ENCODE peak calls at places on chromosome 2, in six cellular contexts. One of them, this sample, is unnamed.

GRCh38 chr2:121828281-121828731 is 72.9 kb downstream of the TSN start:
- DNase-seq in IMR-90: no peak
- DNase-seq in thoracic aorta: no peak
- DNase-seq in cardiac muscle cell: no peak
- DNase-seq in Right ventricle myocardium superior: no peak
- DNase-seq in stimulated activated naive CD8-positive, alpha-beta T cell treated with anti-CD3 and anti-CD28 coated beads, Interleukin-15, amount 100 ng/mL, for 72 hours: no peak
- DNase-seq in this sample: no peak

GRCh38 chr2:200314976-200315567 is 8.6 kb downstream of the SPATS2L start:
- DNase-seq in IMR-90: no peak
- DNase-seq in thoracic aorta: no peak
- DNase-seq in cardiac muscle cell: no peak
- DNase-seq in Right ventricle myocardium superior: no peak
- DNase-seq in stimulated activated naive CD8-positive, alpha-beta T cell treated with anti-CD3 and anti-CD28 coated beads, Interleukin-15, amount 100 ng/mL, for 72 hours: no peak
- DNase-seq in this sample: no peak

GRCh38 chr2:155377178-155377780 is 678.8 kb downstream of the KCNJ3 start:
- DNase-seq in IMR-90: peak; percentile 35
- DNase-seq in thoracic aorta: no peak
- DNase-seq in cardiac muscle cell: peak; percentile 44
- DNase-seq in Right ventricle myocardium superior: no peak
- DNase-seq in stimulated activated naive CD8-positive, alpha-beta T cell treated with anti-CD3 and anti-CD28 coated beads, Interleukin-15, amount 100 ng/mL, for 72 hours: no peak
- DNase-seq in this sample: no peak

GRCh38 chr2:200703132-200703925 is 108.4 kb upstream of the BZW1 start:
- DNase-seq in IMR-90: peak; percentile 80
- DNase-seq in thoracic aorta: no peak
- DNase-seq in cardiac muscle cell: peak; percentile 88
- DNase-seq in Right ventricle myocardium superior: no peak
- DNase-seq in stimulated activated naive CD8-positive, alpha-beta T cell treated with anti-CD3 and anti-CD28 coated beads, Interleukin-15, amount 100 ng/mL, for 72 hours: peak; percentile 58
- DNase-seq in this sample: peak; percentile 60

GRCh38 chr2:126437016-126437415 is 218.9 kb upstream of the GYPC start:
- DNase-seq in IMR-90: no peak
- DNase-seq in thoracic aorta: no peak
- DNase-seq in cardiac muscle cell: no peak
- DNase-seq in Right ventricle myocardium superior: no peak
- DNase-seq in stimulated activated naive CD8-positive, alpha-beta T cell treated with anti-CD3 and anti-CD28 coated beads, Interleukin-15, amount 100 ng/mL, for 72 hours: no peak
- DNase-seq in this sample: no peak

GRCh38 chr2:127516031-127516430 is 10.3 kb downstream of the IWS1 start:
- DNase-seq in IMR-90: peak; percentile 27
- DNase-seq in thoracic aorta: peak; percentile 79
- DNase-seq in cardiac muscle cell: peak; percentile 89
- DNase-seq in Right ventricle myocardium superior: peak; percentile 90
- DNase-seq in stimulated activated naive CD8-positive, alpha-beta T cell treated with anti-CD3 and anti-CD28 coated beads, Interleukin-15, amount 100 ng/mL, for 72 hours: no peak
- DNase-seq in this sample: no peak

GRCh38 chr2:161965994-161966393 is 108.0 kb downstream of the DPP4 start:
- DNase-seq in IMR-90: peak; percentile 29
- DNase-seq in thoracic aorta: no peak
- DNase-seq in cardiac muscle cell: no peak
- DNase-seq in Right ventricle myocardium superior: no peak
- DNase-seq in stimulated activated naive CD8-positive, alpha-beta T cell treated with anti-CD3 and anti-CD28 coated beads, Interleukin-15, amount 100 ng/mL, for 72 hours: no peak
- DNase-seq in this sample: no peak

GRCh38 chr2:171362396-171362795 is 71.4 kb downstream of the METTL8 start:
- DNase-seq in IMR-90: no peak
- DNase-seq in thoracic aorta: no peak
- DNase-seq in cardiac muscle cell: no peak
- DNase-seq in Right ventricle myocardium superior: no peak
- DNase-seq in stimulated activated naive CD8-positive, alpha-beta T cell treated with anti-CD3 and anti-CD28 coated beads, Interleukin-15, amount 100 ng/mL, for 72 hours: no peak
- DNase-seq in this sample: no peak

GRCh38 chr2:240565267-240566202 is 2.7 kb upstream of the RNPEPL1 start:
- DNase-seq in IMR-90: peak; percentile 57
- DNase-seq in thoracic aorta: no peak
- DNase-seq in cardiac muscle cell: peak; percentile 92
- DNase-seq in Right ventricle myocardium superior: peak; percentile 91
- DNase-seq in stimulated activated naive CD8-positive, alpha-beta T cell treated with anti-CD3 and anti-CD28 coated beads, Interleukin-15, amount 100 ng/mL, for 72 hours: peak; percentile 97
- DNase-seq in this sample: peak; percentile 84

GRCh38 chr2:28339516-28340175 is 53.0 kb upstream of the FOSL2 start:
- DNase-seq in IMR-90: no peak
- DNase-seq in thoracic aorta: no peak
- DNase-seq in cardiac muscle cell: peak; percentile 48
- DNase-seq in Right ventricle myocardium superior: no peak
- DNase-seq in stimulated activated naive CD8-positive, alpha-beta T cell treated with anti-CD3 and anti-CD28 coated beads, Interleukin-15, amount 100 ng/mL, for 72 hours: no peak
- DNase-seq in this sample: no peak

GRCh38 chr2:73263540-73264331 is 20.5 kb downstream of the FBXO41 start:
- DNase-seq in IMR-90: no peak
- DNase-seq in thoracic aorta: no peak
- DNase-seq in cardiac muscle cell: no peak
- DNase-seq in Right ventricle myocardium superior: no peak
- DNase-seq in stimulated activated naive CD8-positive, alpha-beta T cell treated with anti-CD3 and anti-CD28 coated beads, Interleukin-15, amount 100 ng/mL, for 72 hours: no peak
- DNase-seq in this sample: no peak

GRCh38 chr2:217101972-217102371 is 242.1 kb upstream of the TNP1 start:
- DNase-seq in IMR-90: no peak
- DNase-seq in thoracic aorta: no peak
- DNase-seq in cardiac muscle cell: no peak
- DNase-seq in Right ventricle myocardium superior: no peak
- DNase-seq in stimulated activated naive CD8-positive, alpha-beta T cell treated with anti-CD3 and anti-CD28 coated beads, Interleukin-15, amount 100 ng/mL, for 72 hours: no peak
- DNase-seq in this sample: no peak

GRCh38 chr2:233247744-233248143 is 3.7 kb upstream of the ATG16L1 start:
- DNase-seq in IMR-90: peak; percentile 34
- DNase-seq in thoracic aorta: no peak
- DNase-seq in cardiac muscle cell: no peak
- DNase-seq in Right ventricle myocardium superior: no peak
- DNase-seq in stimulated activated naive CD8-positive, alpha-beta T cell treated with anti-CD3 and anti-CD28 coated beads, Interleukin-15, amount 100 ng/mL, for 72 hours: peak; percentile 83
- DNase-seq in this sample: peak; percentile 12

GRCh38 chr2:197286805-197287595 is 23.6 kb downstream of the ANKRD44 start:
- DNase-seq in IMR-90: peak; percentile 97
- DNase-seq in thoracic aorta: no peak
- DNase-seq in cardiac muscle cell: peak; percentile 92
- DNase-seq in Right ventricle myocardium superior: no peak
- DNase-seq in stimulated activated naive CD8-positive, alpha-beta T cell treated with anti-CD3 and anti-CD28 coated beads, Interleukin-15, amount 100 ng/mL, for 72 hours: peak; percentile 58
- DNase-seq in this sample: no peak

GRCh38 chr2:74267068-74267467 is 68.7 kb downstream of the MTHFD2 start:
- DNase-seq in IMR-90: no peak
- DNase-seq in thoracic aorta: no peak
- DNase-seq in cardiac muscle cell: no peak
- DNase-seq in Right ventricle myocardium superior: no peak
- DNase-seq in stimulated activated naive CD8-positive, alpha-beta T cell treated with anti-CD3 and anti-CD28 coated beads, Interleukin-15, amount 100 ng/mL, for 72 hours: peak; percentile 75
- DNase-seq in this sample: peak; percentile 62

GRCh38 chr2:203673933-203674332 is 32.5 kb upstream of the CD28 start:
- DNase-seq in IMR-90: no peak
- DNase-seq in thoracic aorta: no peak
- DNase-seq in cardiac muscle cell: peak; percentile 47
- DNase-seq in Right ventricle myocardium superior: no peak
- DNase-seq in stimulated activated naive CD8-positive, alpha-beta T cell treated with anti-CD3 and anti-CD28 coated beads, Interleukin-15, amount 100 ng/mL, for 72 hours: peak; percentile 81
- DNase-seq in this sample: no peak

GRCh38 chr2:85413592-85414421 is 3.6 kb upstream of the CAPG start:
- DNase-seq in IMR-90: peak; percentile 46
- DNase-seq in thoracic aorta: no peak
- DNase-seq in cardiac muscle cell: peak; percentile 54
- DNase-seq in Right ventricle myocardium superior: no peak
- DNase-seq in stimulated activated naive CD8-positive, alpha-beta T cell treated with anti-CD3 and anti-CD28 coated beads, Interleukin-15, amount 100 ng/mL, for 72 hours: peak; percentile 54
- DNase-seq in this sample: no peak

This sample was measured in Caco-2.